ENCODE peak calls at places on chromosomes 12 and 14, in seven cellular contexts. K is neuronal stem cell, I is H9, O is mesenchymal stem cell, S is trophoblast cell, A is mesendoderm, L is H1. G is an unnamed sample.

GRCh38 chr12:11695321-11695720 is 45.8 kb downstream of the ETV6 start:
- DNase-seq in K (no peak), I (no peak), O (no peak), S (no peak), A (peak), L (no peak), G (peak)

GRCh38 chr14:29925106-29925722 is 2.4 kb downstream of the PRKD1 start:
- DNase-seq in K (no peak), I (peak), O (peak), S (peak), A (peak), L (no peak), G (peak)

GRCh38 chr14:76550534-76550933 is 174.6 kb downstream of the ESRRB start:
- DNase-seq in K (no peak), I (no peak), O (no peak), S (no peak), A (peak), L (no peak), G (no peak)

GRCh38 chr12:23895792-23896218 is 53.7 kb downstream of the SOX5 start:
- DNase-seq in K (peak), I (peak), O (no peak), S (no peak), A (peak), L (peak), G (no peak)

GRCh38 chr12:98062464-98063245 is 452.7 kb upstream of the TMPO start:
- DNase-seq in K (no peak), I (no peak), O (no peak), S (no peak), A (peak), L (no peak), G (no peak)

GRCh38 chr14:98548071-98548686 is 723.8 kb downstream of the BCL11B start:
- DNase-seq in K (no peak), I (no peak), O (no peak), S (no peak), A (peak), L (no peak), G (no peak)

GRCh38 chr12:58774731-58775130 is 145.6 kb downstream of the LRIG3 start:
- DNase-seq in K (no peak), I (no peak), O (no peak), S (no peak), A (no peak), L (no peak), G (no peak)

GRCh38 chr12:110798461-110798860 is 48.3 kb upstream of the CCDC63 start:
- DNase-seq in K (no peak), I (no peak), O (peak), S (no peak), A (no peak), L (no peak), G (no peak)

GRCh38 chr12:38149395-38150073 is 167.0 kb upstream of the ALG10B start:
- DNase-seq in K (no peak), I (no peak), O (no peak), S (peak), A (no peak), L (no peak), G (no peak)

GRCh38 chr12:52389313-52390207 is 4.1 kb upstream of the KRT84 start:
- DNase-seq in K (no peak), I (peak), O (no peak), S (peak), A (peak), L (no peak), G (no peak)

GRCh38 chr14:99215277-99215676 is 56.7 kb downstream of the BCL11B start:
- DNase-seq in K (no peak), I (no peak), O (no peak), S (no peak), A (no peak), L (no peak), G (no peak)

GRCh38 chr12:107523760-107524558 is 161.6 kb upstream of the PWP1 start:
- DNase-seq in K (no peak), I (no peak), O (no peak), S (no peak), A (no peak), L (no peak), G (no peak)

GRCh38 chr14:77862154-77862783 is 62.4 kb downstream of the ADCK1 start:
- DNase-seq in K (peak), I (peak), O (peak), S (peak), A (peak), L (peak), G (peak)

GRCh38 chr12:98733667-98734350 is 88.7 kb downstream of the APAF1 start:
- DNase-seq in K (no peak), I (no peak), O (no peak), S (no peak), A (no peak), L (no peak), G (peak)

GRCh38 chr14:51605575-51605974 is 46.1 kb upstream of the FRMD6 start:
- DNase-seq in K (no peak), I (no peak), O (no peak), S (no peak), A (no peak), L (no peak), G (no peak)

GRCh38 chr14:61556455-61556854 is 138.9 kb upstream of the HIF1A start:
- DNase-seq in K (no peak), I (no peak), O (no peak), S (no peak), A (no peak), L (no peak), G (no peak)

GRCh38 chr14:96231731-96232130 is 24.3 kb upstream of the BDKRB1 start:
- DNase-seq in K (no peak), I (no peak), O (no peak), S (no peak), A (no peak), L (no peak), G (no peak)

GRCh38 chr14:71692496-71692895 is 239.7 kb upstream of the RGS6 start:
- DNase-seq in K (no peak), I (no peak), O (peak), S (no peak), A (no peak), L (no peak), G (peak)

GRCh38 chr12:85639834-85640233 is 196.4 kb downstream of the RASSF9 start:
- DNase-seq in K (no peak), I (no peak), O (no peak), S (no peak), A (no peak), L (no peak), G (no peak)

GRCh38 chr12:10672231-10672868 is 1.5 kb downstream of the STYK1 start:
- DNase-seq in K (no peak), I (no peak), O (no peak), S (no peak), A (no peak), L (no peak), G (no peak)

GRCh38 chr12:66638666-66639065 is 40.2 kb downstream of the GRIP1 start:
- DNase-seq in K (no peak), I (no peak), O (no peak), S (no peak), A (no peak), L (no peak), G (no peak)

GRCh38 chr12:104825408-104825807 is 132.7 kb downstream of the SLC41A2 start:
- DNase-seq in K (no peak), I (peak), O (peak), S (no peak), A (peak), L (no peak), G (peak)

GRCh38 chr12:54725233-54725843 is 77.2 kb upstream of the DCD start:
- DNase-seq in K (no peak), I (peak), O (peak), S (peak), A (peak), L (no peak), G (no peak)

GRCh38 chr14:104162495-104162894 is 24.1 kb downstream of the KIF26A start:
- DNase-seq in K (no peak), I (no peak), O (no peak), S (no peak), A (no peak), L (no peak), G (no peak)

DNA sequence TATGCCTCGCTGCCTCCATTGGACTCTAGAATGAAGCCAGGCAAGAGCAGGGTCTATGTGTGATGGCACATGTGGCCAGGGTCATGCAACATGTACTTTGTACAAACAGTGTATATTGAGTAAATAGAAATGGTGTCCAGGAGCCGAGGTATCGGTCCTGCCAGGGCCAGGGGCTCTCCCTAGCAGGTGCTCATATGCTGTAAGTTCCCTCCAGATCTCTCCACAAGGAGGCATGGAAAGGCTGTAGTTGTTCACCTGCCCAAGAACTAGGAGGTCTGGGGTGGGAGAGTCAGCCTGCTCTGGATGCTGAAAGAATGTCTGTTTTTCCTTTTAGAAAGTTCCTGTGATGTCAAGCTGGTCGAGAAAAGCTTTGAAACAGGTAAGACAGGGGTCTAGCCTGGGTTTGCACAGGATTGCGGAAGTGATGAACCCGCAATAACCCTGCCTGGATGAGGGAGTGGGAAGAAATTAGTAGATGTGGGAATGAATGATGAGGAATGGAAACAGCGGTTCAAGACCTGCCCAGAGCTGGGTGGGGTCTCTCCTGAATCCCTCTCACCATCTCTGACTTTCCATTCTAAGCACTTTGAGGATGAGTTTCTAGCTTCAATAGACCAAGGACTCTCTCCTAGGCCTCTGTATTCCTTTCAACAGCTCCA is 39.6 kb downstream of the DAD1 start:
- DNase-seq in K (no peak), I (no peak), O (no peak), S (no peak), A (no peak), L (no peak), G (no peak)
- H4K8ac ChIP-seq in K (no peak), I (no peak), O (no peak), S (no peak), A (no peak), L (no peak), G (no peak)

GRCh38 chr14:64644629-64645028 is 59.6 kb upstream of the PLEKHG3 start:
- DNase-seq in K (no peak), I (no peak), O (no peak), S (peak), A (peak), L (no peak), G (no peak)

GRCh38 chr14:64643709-64644108 is 60.5 kb upstream of the PLEKHG3 start:
- DNase-seq in K (no peak), I (no peak), O (no peak), S (peak), A (no peak), L (no peak), G (no peak)

GRCh38 chr14:64646103-64646502 is 58.1 kb upstream of the PLEKHG3 start:
- DNase-seq in K (no peak), I (no peak), O (peak), S (peak), A (peak), L (no peak), G (peak)

GRCh38 chr14:64641760-64642159 is 62.5 kb upstream of the PLEKHG3 start:
- DNase-seq in K (no peak), I (no peak), O (no peak), S (peak), A (no peak), L (no peak), G (no peak)

GRCh38 chr14:64645220-64645891 is 58.9 kb upstream of the PLEKHG3 start:
- DNase-seq in K (peak), I (peak), O (peak), S (peak), A (peak), L (peak), G (peak)
- H2BK120ac ChIP-seq in K (no peak), I (no peak), O (peak), S (peak), A (peak), L (peak), G (peak)

DNA sequence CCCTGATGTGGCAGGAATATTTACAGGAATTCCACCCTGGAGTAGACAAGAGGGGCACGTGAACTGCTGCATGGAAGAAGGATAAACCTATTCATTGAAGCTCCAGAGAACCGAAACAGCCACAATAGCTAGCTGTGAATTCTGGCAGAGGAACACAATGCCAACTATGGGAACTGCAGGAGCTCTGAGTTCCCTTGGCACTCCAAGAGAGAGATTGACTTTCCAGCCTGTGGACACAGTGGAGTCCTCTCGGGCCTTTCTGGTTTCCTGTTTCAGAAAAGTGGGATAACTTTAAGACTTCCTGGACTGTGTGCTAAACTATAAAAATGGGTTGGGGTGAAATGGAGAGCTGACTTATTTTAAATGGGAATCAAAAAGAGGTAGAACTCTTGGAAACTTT is 11.9 kb downstream of the CACNA2D4 start:
- DNase-seq in K (no peak), I (no peak), O (no peak), S (no peak), A (no peak), L (no peak), G (no peak)
- H4K8ac ChIP-seq in K (no peak), I (no peak), O (no peak), S (no peak), A (no peak), L (no peak), G (no peak)

DNA sequence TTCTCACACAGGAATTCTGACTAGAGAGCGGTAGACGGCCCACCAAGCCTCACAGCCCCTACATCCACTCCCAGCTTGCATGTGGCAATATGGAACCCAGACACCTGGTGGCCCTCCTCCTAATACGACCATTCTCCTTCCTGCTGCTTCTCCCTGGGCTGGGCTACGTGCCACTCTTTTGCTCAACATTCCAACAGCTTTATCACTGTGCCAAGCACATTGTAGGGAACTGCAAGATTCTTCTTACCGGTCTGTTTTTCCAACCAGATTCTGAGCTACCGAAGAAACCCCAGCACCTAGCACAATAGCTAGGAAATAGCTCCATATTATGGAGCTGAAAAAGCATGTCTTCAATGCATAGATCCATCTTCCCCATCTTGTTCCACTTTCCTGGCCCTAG is 58.1 kb downstream of the STXBP6 start:
- DNase-seq in K (no peak), I (no peak), O (no peak), S (no peak), A (no peak), L (no peak), G (no peak)
- H2BK120ac ChIP-seq in K (no peak), I (no peak), O (no peak), S (no peak), A (no peak), L (no peak), G (no peak)

GRCh38 chr14:52873096-52873495 is 77.8 kb downstream of the FERMT2 start:
- DNase-seq in K (no peak), I (no peak), O (no peak), S (no peak), A (no peak), L (no peak), G (no peak)
- H4K8ac ChIP-seq in K (no peak), I (no peak), O (no peak), S (no peak), A (no peak), L (no peak), G (no peak)

G was measured in IMR-90.